ENCODE peak calls at places on chromosomes 5 and 9, in eight cellular contexts. One of them, this sample, is unnamed. For H3K4me1 and H3K9me3, the result is how much of the 10 kb centered on the place peaks cover.

GRCh38 chr9:101117091-101117490 is 88.6 kb downstream of the PLPPR1 start:
- DNase-seq in right cardiac atrium: no peak
- DNase-seq in CD4-positive, CD25-positive, alpha-beta regulatory T cell: no peak
- DNase-seq in Peyer's patch: no peak
- DNase-seq in ovary: no peak
- DNase-seq in fibroblast of lung: no peak
- DNase-seq in HCT116: no peak
- DNase-seq in HAP-1: no peak
- DNase-seq in this sample: no peak

GRCh38 chr9:115106001-115106400 is 12.0 kb downstream of the TNC start:
- DNase-seq in right cardiac atrium: no peak
- DNase-seq in CD4-positive, CD25-positive, alpha-beta regulatory T cell: no peak
- DNase-seq in Peyer's patch: no peak
- DNase-seq in ovary: no peak
- DNase-seq in fibroblast of lung: no peak
- DNase-seq in HCT116: no peak
- DNase-seq in HAP-1: no peak
- DNase-seq in this sample: no peak

GRCh38 chr5:53419247-53419646 is 61.2 kb upstream of the FST start:
- DNase-seq in right cardiac atrium: no peak
- DNase-seq in CD4-positive, CD25-positive, alpha-beta regulatory T cell: no peak
- DNase-seq in Peyer's patch: no peak
- DNase-seq in ovary: no peak
- DNase-seq in fibroblast of lung: peak
- DNase-seq in HCT116: no peak
- DNase-seq in HAP-1: no peak
- DNase-seq in this sample: no peak

GRCh38 chr5:80623911-80624457 is 30.5 kb upstream of the MSH3 start:
- DNase-seq in right cardiac atrium: no peak
- DNase-seq in CD4-positive, CD25-positive, alpha-beta regulatory T cell: no peak
- DNase-seq in Peyer's patch: no peak
- DNase-seq in ovary: no peak
- DNase-seq in fibroblast of lung: no peak
- DNase-seq in HCT116: no peak
- DNase-seq in HAP-1: no peak
- DNase-seq in this sample: no peak

GRCh38 chr5:63960646-63961045 is 1.6 kb downstream of the HTR1A start:
- DNase-seq in right cardiac atrium: peak
- DNase-seq in CD4-positive, CD25-positive, alpha-beta regulatory T cell: no peak
- DNase-seq in Peyer's patch: no peak
- DNase-seq in ovary: no peak
- DNase-seq in fibroblast of lung: no peak
- DNase-seq in HCT116: no peak
- DNase-seq in HAP-1: no peak
- DNase-seq in this sample: no peak

GRCh38 chr9:87112656-87113055 is 165.3 kb upstream of the GAS1 start:
- DNase-seq in right cardiac atrium: no peak
- DNase-seq in CD4-positive, CD25-positive, alpha-beta regulatory T cell: no peak
- DNase-seq in Peyer's patch: no peak
- DNase-seq in ovary: no peak
- DNase-seq in fibroblast of lung: peak
- DNase-seq in HCT116: no peak
- DNase-seq in HAP-1: no peak
- DNase-seq in this sample: no peak

GRCh38 chr5:148984333-148984732 is 78.5 kb downstream of the SH3TC2 start:
- DNase-seq in right cardiac atrium: no peak
- DNase-seq in CD4-positive, CD25-positive, alpha-beta regulatory T cell: no peak
- DNase-seq in Peyer's patch: no peak
- DNase-seq in ovary: no peak
- DNase-seq in fibroblast of lung: peak
- DNase-seq in HCT116: peak
- DNase-seq in HAP-1: no peak
- DNase-seq in this sample: no peak

GRCh38 chr5:125530833-125531610 is 784.6 kb upstream of the ZNF608 start:
- DNase-seq in right cardiac atrium: no peak
- DNase-seq in CD4-positive, CD25-positive, alpha-beta regulatory T cell: no peak
- DNase-seq in Peyer's patch: no peak
- DNase-seq in ovary: no peak
- DNase-seq in fibroblast of lung: no peak
- DNase-seq in HCT116: no peak
- DNase-seq in HAP-1: no peak
- DNase-seq in this sample: no peak

GRCh38 chr5:107359033-107359915 is 311.5 kb downstream of the EFNA5 start:
- DNase-seq in right cardiac atrium: no peak
- DNase-seq in CD4-positive, CD25-positive, alpha-beta regulatory T cell: no peak
- DNase-seq in Peyer's patch: no peak
- DNase-seq in ovary: no peak
- DNase-seq in fibroblast of lung: peak
- DNase-seq in HCT116: no peak
- DNase-seq in HAP-1: no peak
- DNase-seq in this sample: no peak
- H3K4me3 ChIP-seq in right cardiac atrium: no peak
- H3K4me3 ChIP-seq in CD4-positive, CD25-positive, alpha-beta regulatory T cell: no peak
- H3K4me3 ChIP-seq in Peyer's patch: no peak
- H3K4me3 ChIP-seq in ovary: no peak
- H3K4me3 ChIP-seq in fibroblast of lung: no peak
- H3K4me3 ChIP-seq in HCT116: no peak
- H3K4me3 ChIP-seq in HAP-1: no peak
- H3K4me3 ChIP-seq in this sample: no peak

GRCh38 chr9:75850459-75851200 is 39.8 kb upstream of the PCSK5 start:
- DNase-seq in right cardiac atrium: no peak
- DNase-seq in CD4-positive, CD25-positive, alpha-beta regulatory T cell: no peak
- DNase-seq in Peyer's patch: no peak
- DNase-seq in ovary: no peak
- DNase-seq in fibroblast of lung: no peak
- DNase-seq in HCT116: no peak
- DNase-seq in HAP-1: no peak
- DNase-seq in this sample: no peak

GRCh38 chr9:75851917-75852316 is 38.6 kb upstream of the PCSK5 start:
- DNase-seq in right cardiac atrium: no peak
- DNase-seq in CD4-positive, CD25-positive, alpha-beta regulatory T cell: no peak
- DNase-seq in Peyer's patch: no peak
- DNase-seq in ovary: no peak
- DNase-seq in fibroblast of lung: no peak
- DNase-seq in HCT116: no peak
- DNase-seq in HAP-1: no peak
- DNase-seq in this sample: no peak

GRCh38 chr9:75852746-75853145 is 37.7 kb upstream of the PCSK5 start:
- DNase-seq in right cardiac atrium: no peak
- DNase-seq in CD4-positive, CD25-positive, alpha-beta regulatory T cell: no peak
- DNase-seq in Peyer's patch: no peak
- DNase-seq in ovary: no peak
- DNase-seq in fibroblast of lung: no peak
- DNase-seq in HCT116: no peak
- DNase-seq in HAP-1: no peak
- DNase-seq in this sample: no peak

GRCh38 chr9:75844321-75844720 is 46.2 kb upstream of the PCSK5 start:
- DNase-seq in right cardiac atrium: no peak
- DNase-seq in CD4-positive, CD25-positive, alpha-beta regulatory T cell: no peak
- DNase-seq in Peyer's patch: no peak
- DNase-seq in ovary: no peak
- DNase-seq in fibroblast of lung: no peak
- DNase-seq in HCT116: no peak
- DNase-seq in HAP-1: no peak
- DNase-seq in this sample: no peak

DNA sequence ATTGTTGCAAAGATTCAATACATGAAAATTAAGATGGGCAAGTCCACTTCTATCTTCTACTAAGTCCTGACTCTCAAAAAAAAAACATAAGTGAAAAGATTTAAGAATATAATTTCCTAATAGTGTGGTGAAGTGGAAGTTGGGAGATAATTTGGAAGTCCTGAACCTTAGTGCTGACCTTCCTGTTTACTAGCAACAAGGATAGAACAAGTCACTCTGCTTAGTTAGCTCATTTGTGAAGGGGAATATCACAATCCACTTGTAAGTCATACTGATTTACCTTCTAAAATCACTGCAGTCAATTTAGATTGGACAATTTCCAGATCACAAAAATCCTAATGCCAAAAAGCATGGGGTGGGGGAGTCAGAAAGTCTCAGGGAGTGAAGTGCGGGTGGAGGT is 43.4 kb upstream of the PCSK5 start:
- DNase-seq in right cardiac atrium: no peak
- DNase-seq in CD4-positive, CD25-positive, alpha-beta regulatory T cell: no peak
- DNase-seq in Peyer's patch: no peak
- DNase-seq in ovary: no peak
- DNase-seq in fibroblast of lung: no peak
- DNase-seq in HCT116: no peak
- DNase-seq in HAP-1: no peak
- DNase-seq in this sample: no peak
- H3K4me1 ChIP-seq in right cardiac atrium: under half
- H3K4me1 ChIP-seq in CD4-positive, CD25-positive, alpha-beta regulatory T cell: under half
- H3K4me1 ChIP-seq in Peyer's patch: under half
- H3K4me1 ChIP-seq in ovary: under half
- H3K4me1 ChIP-seq in fibroblast of lung: under half
- H3K4me1 ChIP-seq in HCT116: under half
- H3K4me1 ChIP-seq in HAP-1: under half
- H3K4me1 ChIP-seq in this sample: under half

DNA sequence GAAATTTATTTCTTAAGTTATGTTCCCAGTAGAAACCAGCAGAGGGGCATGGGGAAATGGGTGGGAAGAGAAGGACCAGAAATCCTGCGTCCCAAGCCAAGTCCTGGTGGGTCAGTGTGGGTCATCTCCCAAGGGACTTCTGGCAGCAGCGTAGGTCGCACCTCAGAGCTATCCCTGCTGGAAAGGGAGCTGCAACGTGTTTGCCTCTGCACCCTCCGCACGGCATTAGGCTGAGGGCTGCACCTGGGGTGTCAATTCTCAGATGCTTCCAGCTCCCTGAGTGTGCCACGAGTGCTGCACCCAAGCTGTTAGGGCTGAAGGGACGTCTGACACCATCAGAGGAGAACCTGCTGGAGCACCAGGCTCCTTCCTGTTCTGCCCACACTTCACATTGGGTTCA is 182.8 kb downstream of the CACNA1B start:
- DNase-seq in right cardiac atrium: no peak
- DNase-seq in CD4-positive, CD25-positive, alpha-beta regulatory T cell: no peak
- DNase-seq in Peyer's patch: no peak
- DNase-seq in ovary: no peak
- DNase-seq in fibroblast of lung: no peak
- DNase-seq in HCT116: no peak
- DNase-seq in HAP-1: no peak
- DNase-seq in this sample: no peak
- H3K9me3 ChIP-seq in right cardiac atrium: under half
- H3K9me3 ChIP-seq in CD4-positive, CD25-positive, alpha-beta regulatory T cell: under half
- H3K9me3 ChIP-seq in Peyer's patch: under half
- H3K9me3 ChIP-seq in ovary: under half
- H3K9me3 ChIP-seq in fibroblast of lung: under half
- H3K9me3 ChIP-seq in HCT116: under half
- H3K9me3 ChIP-seq in HAP-1: under half
- H3K9me3 ChIP-seq in this sample: under half

GRCh38 chr9:6132650-6133049 is 83.0 kb upstream of the IL33 start:
- DNase-seq in right cardiac atrium: no peak
- DNase-seq in CD4-positive, CD25-positive, alpha-beta regulatory T cell: no peak
- DNase-seq in Peyer's patch: no peak
- DNase-seq in ovary: no peak
- DNase-seq in fibroblast of lung: no peak
- DNase-seq in HCT116: no peak
- DNase-seq in HAP-1: no peak
- DNase-seq in this sample: no peak
- H3K4me3 ChIP-seq in right cardiac atrium: no peak
- H3K4me3 ChIP-seq in CD4-positive, CD25-positive, alpha-beta regulatory T cell: no peak
- H3K4me3 ChIP-seq in Peyer's patch: no peak
- H3K4me3 ChIP-seq in ovary: no peak
- H3K4me3 ChIP-seq in fibroblast of lung: no peak
- H3K4me3 ChIP-seq in HCT116: no peak
- H3K4me3 ChIP-seq in HAP-1: no peak
- H3K4me3 ChIP-seq in this sample: no peak

This sample was measured in heart left ventricle.